ENCODE peak calls at places on chromosomes 12 and 14, in five cellular contexts. E is right cardiac atrium, T is glomerular endothelial cell, N is fibroblast of the conjunctiva, L is transverse colon. M is an unnamed sample.

GRCh38 chr12:103821773-103822172 is 19.3 kb downstream of the NT5DC3 start:
- DNase-seq in E (no peak), T (no peak), N (no peak), L (no peak), M (peak; percentile 46)

GRCh38 chr12:2052861-2053674 is at the start of gene CACNA1C:
- DNase-seq in E (peak; percentile 88), T (no peak), N (no peak), L (peak; percentile 46), M (peak; percentile 56)

GRCh38 chr12:6563448-6564050 is 4.5 kb downstream of the NOP2 start:
- DNase-seq in E (peak; percentile 73), T (no peak), N (peak; percentile 24), L (peak; percentile 72), M (peak; percentile 44)

GRCh38 chr14:92513204-92513965 is at the start of gene RIN3:
- DNase-seq in E (peak; percentile 85), T (no peak), N (no peak), L (peak; percentile 61), M (peak; percentile 67)

GRCh38 chr14:57987596-57988300 is 121.9 kb upstream of the SLC35F4 start:
- DNase-seq in E (peak; percentile 20), T (no peak), N (no peak), L (no peak), M (no peak)

GRCh38 chr14:30211326-30211725 is 283.7 kb upstream of the PRKD1 start:
- DNase-seq in E (no peak), T (no peak), N (no peak), L (no peak), M (peak; percentile 59)

GRCh38 chr12:47818701-47819543 is 781 bp downstream of the HDAC7 start:
- DNase-seq in E (peak; percentile 93), T (no peak), N (no peak), L (peak; percentile 77), M (peak; percentile 39)

GRCh38 chr12:22709292-22709691 is 84.3 kb downstream of the ETNK1 start:
- DNase-seq in E (no peak), T (no peak), N (no peak), L (no peak), M (peak; percentile 24)

GRCh38 chr14:86038401-86038985 is 508.5 kb downstream of the FLRT2 start:
- DNase-seq in E (peak; percentile 19), T (no peak), N (peak; percentile 63), L (peak; percentile 11), M (no peak)

GRCh38 chr12:110857528-110857927 is 10.7 kb downstream of the CCDC63 start:
- DNase-seq in E (no peak), T (no peak), N (no peak), L (no peak), M (no peak)

GRCh38 chr12:112616469-112617190 is 174.9 kb upstream of the RPH3A start:
- DNase-seq in E (no peak), T (no peak), N (no peak), L (no peak), M (no peak)

GRCh38 chr14:55739967-55740707 is 160.1 kb downstream of the KTN1 start:
- DNase-seq in E (no peak), T (no peak), N (no peak), L (no peak), M (peak; percentile 69)

GRCh38 chr12:120079352-120080042 is 37.1 kb downstream of the RAB35 start:
- DNase-seq in E (no peak), T (no peak), N (no peak), L (no peak), M (peak; percentile 37)

GRCh38 chr12:49909826-49910225 is 6.1 kb upstream of the FAIM2 start:
- DNase-seq in E (peak; percentile 58), T (no peak), N (peak; percentile 29), L (no peak), M (peak; percentile 38)

GRCh38 chr12:132245521-132246101 is 83.8 kb downstream of the GALNT9 start:
- DNase-seq in E (no peak), T (no peak), N (no peak), L (no peak), M (no peak)

GRCh38 chr14:92673601-92674000 is 74.8 kb downstream of the LGMN start:
- DNase-seq in E (peak; percentile 38), T (no peak), N (no peak), L (no peak), M (no peak)

GRCh38 chr14:25833341-25834121 is 764.3 kb downstream of the NOVA1 start:
- DNase-seq in E (no peak), T (peak; percentile 18), N (peak; percentile 50), L (peak; percentile 11), M (no peak)

GRCh38 chr12:132747896-132748295 is 13.7 kb downstream of the ANKLE2 start:
- DNase-seq in E (peak; percentile 19), T (no peak), N (no peak), L (no peak), M (no peak)

GRCh38 chr12:13027508-13027907 is 16.7 kb upstream of the FAM234B start:
- DNase-seq in E (no peak), T (no peak), N (no peak), L (no peak), M (no peak)

GRCh38 chr14:94093418-94093817 is 12.3 kb downstream of the IFI27L1 start:
- DNase-seq in E (no peak), T (no peak), N (no peak), L (no peak), M (no peak)

GRCh38 chr12:68406134-68406576 is 74.0 kb upstream of the MDM1 start:
- DNase-seq in E (peak; percentile 97), T (peak; percentile 75), N (peak; percentile 85), L (peak; percentile 94), M (peak; percentile 83)

GRCh38 chr14:43786066-43786762 is 720.9 kb downstream of the FSCB start:
- DNase-seq in E (peak; percentile 31), T (no peak), N (no peak), L (no peak), M (no peak)

GRCh38 chr12:55955800-55956508 is 9.9 kb downstream of the PMEL start:
- DNase-seq in E (no peak), T (no peak), N (no peak), L (peak; percentile 27), M (peak; percentile 84)

GRCh38 chr12:87382959-87383591 is 646.1 kb downstream of the C12orf50 start:
- DNase-seq in E (no peak), T (no peak), N (no peak), L (peak; percentile 16), M (no peak)

GRCh38 chr14:59919582-59920377 is at the start of gene LRRC9:
- DNase-seq in E (peak; percentile 63), T (no peak), N (no peak), L (peak; percentile 14), M (peak; percentile 27)

GRCh38 chr14:94050231-94050880 is 24.2 kb downstream of the OTUB2 start:
- DNase-seq in E (peak; percentile 82), T (no peak), N (no peak), L (no peak), M (no peak)

GRCh38 chr12:13288937-13289643 is 92.6 kb downstream of the EMP1 start:
- DNase-seq in E (no peak), T (no peak), N (no peak), L (no peak), M (no peak)

GRCh38 chr12:54159140-54159539 is 29.6 kb downstream of the SMUG1 start:
- DNase-seq in E (no peak), T (no peak), N (no peak), L (no peak), M (no peak)

GRCh38 chr14:50068496-50068895 is 47.9 kb downstream of the VCPKMT start:
- DNase-seq in E (no peak), T (no peak), N (no peak), L (no peak), M (no peak)

GRCh38 chr12:64252708-64253107 is 30.6 kb upstream of the KICS2 start:
- DNase-seq in E (no peak), T (no peak), N (peak; percentile 87), L (no peak), M (no peak)

GRCh38 chr14:20494935-20495766 is 10.2 kb upstream of the RNASE10 start:
- DNase-seq in E (no peak), T (no peak), N (no peak), L (no peak), M (peak; percentile 59)